ENCODE peak calls at places on chromosomes 2 and 18, in eight cellular contexts. G, V, N, C, Y, I, J and T are unnamed samples.

GRCh38 chr2:109521751-109522374 is 91.9 kb downstream of the SEPTIN10 start:
- DNase-seq in G (no peak), V (no peak), N (no peak), C (no peak), Y (no peak), I (no peak), J (no peak), T (no peak)

GRCh38 chr18:76494541-76495403 is at the start of gene ZNF516:
- DNase-seq in G (no peak), V (peak; percentile 42), N (peak; percentile 23), C (no peak), Y (peak; percentile 85), I (peak; percentile 24), J (no peak), T (peak; percentile 58)

GRCh38 chr18:1499265-1499664 is 594.6 kb downstream of the ADCYAP1 start:
- DNase-seq in G (no peak), V (no peak), N (peak; percentile 10), C (no peak), Y (no peak), I (peak; percentile 4), J (no peak), T (no peak)

GRCh38 chr2:175883586-175884194 is 118.4 kb downstream of the LNPK start:
- DNase-seq in G (no peak), V (no peak), N (no peak), C (no peak), Y (no peak), I (no peak), J (no peak), T (no peak)

GRCh38 chr2:138829326-138829725 is 49.1 kb upstream of the NXPH2 start:
- DNase-seq in G (no peak), V (peak; percentile 28), N (no peak), C (peak; percentile 43), Y (peak; percentile 73), I (peak; percentile 26), J (no peak), T (peak; percentile 34)

GRCh38 chr18:79258447-79258846 is 137.3 kb upstream of the NFATC1 start:
- DNase-seq in G (no peak), V (no peak), N (no peak), C (no peak), Y (no peak), I (no peak), J (no peak), T (no peak)

GRCh38 chr2:72147303-72147970 is at the start of gene CYP26B1:
- DNase-seq in G (no peak), V (no peak), N (no peak), C (no peak), Y (peak; percentile 40), I (no peak), J (no peak), T (no peak)

GRCh38 chr2:119478188-119479065 is 45.9 kb downstream of the SCTR start:
- DNase-seq in G (no peak), V (no peak), N (no peak), C (no peak), Y (no peak), I (no peak), J (no peak), T (no peak)

GRCh38 chr18:75071866-75072671 is 136.9 kb downstream of the PTGR3 start:
- DNase-seq in G (no peak), V (no peak), N (no peak), C (no peak), Y (no peak), I (no peak), J (no peak), T (no peak)

GRCh38 chr2:13005761-13006336 is 289.1 kb downstream of the TRIB2 start:
- DNase-seq in G (no peak), V (no peak), N (peak; percentile 16), C (no peak), Y (no peak), I (peak; percentile 76), J (no peak), T (peak; percentile 76)

GRCh38 chr2:237148624-237149023 is 62.9 kb downstream of the COPS8 start:
- DNase-seq in G (no peak), V (no peak), N (no peak), C (no peak), Y (no peak), I (no peak), J (no peak), T (no peak)

GRCh38 chr18:35526476-35527120 is 28.8 kb upstream of the INO80C start:
- DNase-seq in G (no peak), V (no peak), N (peak; percentile 10), C (no peak), Y (no peak), I (peak; percentile 54), J (no peak), T (peak; percentile 93)

GRCh38 chr2:128911276-128911675 is 592.6 kb upstream of the HS6ST1 start:
- DNase-seq in G (no peak), V (no peak), N (no peak), C (no peak), Y (no peak), I (no peak), J (no peak), T (no peak)

GRCh38 chr18:21296045-21296444 is 54.0 kb downstream of the GREB1L start:
- DNase-seq in G (no peak), V (no peak), N (no peak), C (no peak), Y (no peak), I (no peak), J (no peak), T (no peak)

GRCh38 chr2:133667085-133667484 is 98.8 kb upstream of the NCKAP5 start:
- DNase-seq in G (no peak), V (no peak), N (peak; percentile 52), C (no peak), Y (peak; percentile 11), I (peak; percentile 86), J (no peak), T (peak; percentile 44)

GRCh38 chr18:36284671-36285295 is 12.7 kb upstream of the FHOD3 start:
- DNase-seq in G (no peak), V (no peak), N (peak; percentile 84), C (no peak), Y (peak; percentile 64), I (peak; percentile 84), J (no peak), T (peak; percentile 82)

GRCh38 chr2:208570066-208570465 is 163.5 kb downstream of the PTH2R start:
- DNase-seq in G (no peak), V (no peak), N (no peak), C (no peak), Y (no peak), I (no peak), J (no peak), T (no peak)

GRCh38 chr2:45005261-45006002 is 3.8 kb downstream of the SIX2 start:
- DNase-seq in G (no peak), V (no peak), N (no peak), C (no peak), Y (no peak), I (no peak), J (no peak), T (no peak)

GRCh38 chr2:137050949-137051348 is 285.6 kb downstream of the THSD7B start:
- DNase-seq in G (no peak), V (no peak), N (no peak), C (no peak), Y (no peak), I (peak; percentile 10), J (no peak), T (peak; percentile 2)

DNA sequence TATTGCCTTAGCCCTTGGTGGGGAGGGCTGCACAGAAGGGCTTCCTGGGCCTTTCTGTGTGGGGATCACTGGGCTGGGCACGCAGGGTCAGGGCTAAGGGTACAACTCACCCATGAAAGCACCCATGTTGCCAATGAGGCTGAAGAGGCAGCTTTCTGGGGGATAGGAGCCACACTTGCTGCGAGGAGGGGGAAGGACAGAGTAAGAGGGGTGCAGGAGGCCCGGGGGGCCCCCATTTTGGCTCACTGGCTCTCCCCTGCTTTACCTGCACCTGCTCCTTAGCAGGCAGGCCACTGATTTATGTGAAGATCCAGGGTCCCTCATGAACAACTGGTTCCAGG is 2.3 kb downstream of the TMEM150A start:
- DNase-seq in G (no peak), V (no peak), N (no peak), C (no peak), Y (no peak), I (no peak), J (no peak), T (no peak)
- TF ChIP-seq CTCF in G (no peak), V (no peak), N (no peak), C (no peak), Y (no peak), I (no peak), J (no peak), T (no peak)

GRCh38 chr18:58638446-58638845 is 9.6 kb upstream of the ALPK2 start:
- DNase-seq in G (no peak), V (no peak), N (no peak), C (no peak), Y (no peak), I (no peak), J (no peak), T (no peak)
- TF ChIP-seq CTCF in G (no peak), V (no peak), N (no peak), C (no peak), Y (no peak), I (no peak), J (no peak), T (no peak)

DNA sequence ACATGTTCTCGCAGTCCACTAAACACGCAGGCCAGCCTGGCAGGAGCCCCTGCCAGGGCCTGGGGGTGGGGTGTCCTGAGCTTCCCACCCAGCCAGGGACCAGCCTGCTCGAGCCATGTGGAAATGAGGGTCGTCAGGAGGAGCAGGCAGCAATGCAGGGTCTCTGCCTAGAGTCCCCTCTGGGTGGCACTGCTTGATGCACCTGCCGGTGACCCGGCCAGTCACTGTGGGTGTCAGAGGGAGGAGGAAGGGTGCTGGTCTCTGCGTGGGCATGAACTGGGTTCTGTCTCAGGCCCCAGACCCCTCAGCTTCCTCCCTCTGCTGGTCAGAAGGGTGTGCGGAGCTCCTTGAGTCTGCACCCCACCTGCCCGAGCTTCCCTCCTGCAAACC is 166.4 kb downstream of the INHBB start:
- DNase-seq in G (no peak), V (no peak), N (no peak), C (no peak), Y (no peak), I (no peak), J (no peak), T (no peak)
- TF ChIP-seq CTCF in G (no peak), V (no peak), N (no peak), C (peak; percentile 7), Y (no peak), I (no peak), J (no peak), T (peak; percentile 6)

DNA sequence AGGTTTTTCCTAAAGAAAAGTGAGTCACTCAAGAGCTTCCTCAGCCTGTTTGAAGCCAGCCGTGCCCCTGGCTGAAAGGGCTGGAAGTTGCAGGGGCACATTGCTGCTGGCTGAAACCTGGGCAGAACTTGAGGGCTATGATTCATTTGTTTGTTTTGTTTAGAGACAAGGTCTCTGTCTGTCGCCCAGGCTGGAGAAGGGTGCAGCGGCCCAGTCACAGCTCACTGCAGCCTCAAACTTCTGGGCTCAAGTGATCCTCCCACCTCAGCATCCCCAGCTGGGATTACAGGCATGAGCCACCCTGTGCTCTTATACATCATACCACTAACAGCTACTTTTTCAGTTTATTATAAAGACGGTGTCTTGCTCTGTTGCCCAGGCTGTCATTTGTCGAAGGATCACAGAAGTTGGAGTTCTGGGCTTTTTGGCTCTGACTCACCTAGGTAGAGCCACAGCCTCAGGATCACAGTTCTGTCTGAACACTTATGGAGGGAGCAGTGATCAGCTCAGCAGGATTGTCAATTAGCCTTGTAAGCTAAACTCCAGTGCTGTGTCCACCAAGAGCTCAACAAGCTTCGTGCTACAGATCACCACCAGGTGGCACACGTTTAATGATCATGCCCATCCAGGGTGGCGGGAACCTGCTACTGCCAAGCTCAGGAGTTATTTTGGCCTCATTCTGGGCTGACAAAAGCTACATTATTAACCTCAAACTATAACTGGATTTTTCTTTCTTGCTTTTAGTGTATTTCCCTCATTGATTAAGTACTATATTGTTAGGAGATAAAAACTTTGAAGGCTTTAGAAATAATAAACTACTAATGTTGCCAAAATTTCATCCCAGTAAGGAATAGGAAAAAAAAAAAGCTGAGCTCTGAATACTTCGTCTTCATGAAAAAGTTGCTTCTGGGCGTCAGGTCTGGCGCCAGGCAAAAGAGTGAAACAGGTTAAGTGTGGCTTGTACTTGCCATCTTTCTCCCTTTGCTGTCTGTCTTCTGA is 57.9 kb downstream of the ARHGEF33 start:
- DNase-seq in G (peak; percentile 9), V (peak; percentile 25), N (peak; percentile 76), C (peak; percentile 48), Y (peak; percentile 85), I (peak; percentile 84), J (peak; percentile 29), T (peak; percentile 90)
- TF ChIP-seq CTCF in G (peak; percentile 77), V (peak; percentile 42), N (peak; percentile 71), C (peak; percentile 74), Y (peak; percentile 62), I (peak; percentile 68), J (peak; percentile 67), T (peak; percentile 89)